ENCODE peak calls at places on chromosomes 2 and 18, in six cellular contexts. L is OCI-LY7; Y is prostate gland; N is CD8-positive, alpha-beta memory T cell; K is aorta; Z is cardiac muscle cell. S is an unnamed sample.

GRCh38 chr2:22894761-22895160 is 490.2 kb upstream of the KLHL29 start:
- DNase-seq in K (no peak), N (no peak), L (no peak), Y (no peak), Z (no peak), S (no peak)

GRCh38 chr2:120592084-120592483 is 143.6 kb upstream of the GLI2 start:
- DNase-seq in K (no peak), L (no peak), Z (no peak), Y (no peak), N (no peak), S (no peak)

GRCh38 chr2:328761-329160 is 40.9 kb upstream of the ALKAL2 start:
- DNase-seq in Y (no peak), Z (no peak), K (no peak), N (no peak), L (no peak), S (no peak)

GRCh38 chr18:35030234-35030989 is 10.8 kb upstream of the MAPRE2 start:
- DNase-seq in N (no peak), K (no peak), L (peak; percentile 28), Z (no peak), Y (no peak), S (no peak)

GRCh38 chr2:138201326-138201725 is 237.1 kb downstream of the HNMT start:
- DNase-seq in K (no peak), L (no peak), N (no peak), Y (no peak), Z (peak; percentile 52), S (no peak)

GRCh38 chr18:75546964-75547363 is 119.5 kb upstream of the SMIM21 start:
- DNase-seq in L (no peak), Y (no peak), K (no peak), Z (no peak), N (no peak), S (no peak)

GRCh38 chr2:218021536-218022071 is 18.8 kb upstream of the TNS1 start:
- DNase-seq in N (no peak), K (peak; percentile 86), Z (no peak), L (no peak), Y (no peak), S (no peak)

GRCh38 chr2:90077948-90078347 is 1386.5 kb downstream of the RPIA start:
- DNase-seq in K (no peak), Y (no peak), N (no peak), L (peak; percentile 20), Z (no peak), S (no peak)

GRCh38 chr18:79579807-79580480 is 99.7 kb upstream of the CTDP1 start:
- DNase-seq in N (no peak), Y (no peak), Z (no peak), K (peak; percentile 72), L (no peak), S (no peak)

GRCh38 chr18:48342125-48342524 is 67.1 kb downstream of the ZBTB7C start:
- DNase-seq in N (no peak), Y (no peak), L (no peak), K (peak; percentile 79), Z (no peak), S (no peak)

DNA sequence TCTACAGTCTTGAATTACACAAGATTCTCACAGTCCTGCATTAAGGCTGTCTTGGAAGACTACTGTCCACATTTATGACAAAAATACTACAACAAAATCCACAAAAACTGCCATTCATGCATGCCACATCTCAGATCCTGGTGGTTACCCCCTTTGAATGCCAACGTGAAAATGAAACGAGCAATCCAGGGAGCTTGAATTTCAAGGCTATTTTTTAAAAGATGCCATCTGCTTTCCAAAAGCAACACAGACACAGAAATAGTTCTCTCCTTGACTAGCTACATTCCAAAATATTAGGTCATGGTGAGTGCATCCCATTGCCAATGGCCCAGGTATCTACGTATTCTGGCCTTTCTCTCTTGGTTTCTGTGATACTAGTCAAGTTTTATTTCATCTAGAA is 36.3 kb downstream of the IRS1 start:
- DNase-seq in Y (no peak), L (no peak), Z (no peak), K (no peak), N (no peak), S (no peak)
- H3K4me1 ChIP-seq in Y (no peaks in the 10 kb centered on the region), L (peaks cover 19% of the 10 kb centered on the region), Z (peaks cover 44% of the 10 kb centered on the region), K (peaks cover 6% of the 10 kb centered on the region), N (no peaks in the 10 kb centered on the region), S (no peaks in the 10 kb centered on the region)

GRCh38 chr2:185947722-185948121 is 209.1 kb downstream of the FSIP2 start:
- DNase-seq in L (no peak), Y (no peak), K (no peak), Z (no peak), N (no peak), S (no peak)

GRCh38 chr2:185939858-185940257 is 201.3 kb downstream of the FSIP2 start:
- DNase-seq in Z (no peak), N (no peak), K (no peak), L (no peak), Y (no peak), S (no peak)

DNA sequence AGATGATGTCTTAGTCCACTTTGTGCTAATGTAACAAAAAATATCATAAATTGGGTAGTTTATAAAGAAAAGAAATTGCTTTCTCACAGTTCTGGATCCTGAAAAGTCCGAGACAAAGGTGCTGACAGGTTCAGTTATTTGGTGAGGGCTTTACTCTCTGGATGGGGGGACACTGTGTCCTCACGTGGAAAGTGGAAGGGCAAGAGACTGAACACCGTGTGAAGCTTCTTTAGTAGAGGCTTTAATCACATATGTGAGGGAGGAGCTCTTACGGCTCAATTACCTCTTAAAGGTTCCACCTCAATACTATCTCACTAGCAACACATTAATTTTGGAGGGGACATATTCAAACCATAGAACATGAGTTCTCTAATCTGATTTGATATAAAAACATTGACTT is 204.3 kb downstream of the FSIP2 start:
- DNase-seq in N (no peak), K (no peak), Z (no peak), Y (no peak), L (no peak), S (no peak)
- H3K27ac ChIP-seq in N (no peak overlapping the region), K (no peak overlapping the region), Z (no peak overlapping the region), Y (no peak overlapping the region), L (no peak overlapping the region), S (no peak overlapping the region)

GRCh38 chr2:197311521-197312033 is 997 bp upstream of the ANKRD44 start:
- DNase-seq in Z (no peak), N (no peak), K (no peak), L (no peak), Y (no peak), S (no peak)
- H3K4me3 ChIP-seq in Z (no peak overlapping the region), N (peak overlapping the region; percentile 39), K (no peak overlapping the region), L (peak overlapping the region; percentile 92), Y (no peak overlapping the region), S (peak overlapping the region; percentile 53)

DNA sequence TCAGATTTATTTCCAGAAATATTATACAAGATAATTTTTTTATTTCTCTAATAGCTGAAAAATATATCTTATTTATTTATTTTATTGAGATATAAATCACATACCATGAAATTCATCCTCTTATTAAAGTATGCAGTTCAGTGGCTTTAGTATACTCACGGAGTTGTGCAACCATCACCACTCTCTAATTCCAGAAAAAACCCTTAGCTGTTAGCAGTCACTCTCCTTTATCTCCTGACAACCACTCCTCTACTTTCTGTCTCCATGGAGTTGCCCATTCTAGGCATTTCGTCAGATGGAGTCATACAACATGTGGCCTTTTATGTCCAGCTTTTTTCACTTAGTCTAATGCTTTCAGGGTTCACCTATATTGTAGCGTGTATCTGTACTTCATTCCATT is 66.5 kb downstream of the TCF7L1 start:
- DNase-seq in K (no peak), Z (peak; percentile 75), L (no peak), N (no peak), Y (no peak), S (no peak)
- H3K4me1 ChIP-seq in K (no peaks in the 10 kb centered on the region), Z (peaks cover 10% of the 10 kb centered on the region), L (no peaks in the 10 kb centered on the region), N (no peaks in the 10 kb centered on the region), Y (no peaks in the 10 kb centered on the region), S (no peaks in the 10 kb centered on the region)